ENCODE peak calls at places on chromosomes 7 and 10, in seven cellular contexts. U is effector memory CD4-positive, alpha-beta T cell; C is NCI-H1105; Q is stimulated activated naive B cell treated with anti-CD40 and anti-IgM and Interleukin-4, amounts not matched to agents 10 μg/mL and 1 μg/mL and 100 μg/mL, for 72 hours; B is activated gamma-delta T cell treated with Interleukin-2 at 50 U/mL for 16 hours; Z is LoVo; G is RPMI7951. K is an unnamed sample.

GRCh38 chr7:45223078-45223477 is 65.5 kb downstream of the RAMP3 start:
- DNase-seq in U (no peak), Z (no peak), Q (no peak), G (no peak), B (no peak), C (no peak), K (no peak)

GRCh38 chr10:4498763-4499251 is 327.2 kb upstream of the AKR1E2 start:
- DNase-seq in B (no peak), C (peak), Q (no peak), Z (no peak), G (peak), U (no peak), K (no peak)

GRCh38 chr10:124336186-124336585 is 82.5 kb downstream of the OAT start:
- DNase-seq in Q (no peak), U (no peak), G (peak), C (no peak), B (no peak), Z (no peak), K (no peak)

GRCh38 chr7:29353810-29354209 is 159.2 kb downstream of the CHN2 start:
- DNase-seq in C (no peak), Z (no peak), G (no peak), B (no peak), Q (no peak), U (no peak), K (no peak)

GRCh38 chr7:30740417-30741181 is 11.3 kb upstream of the INMT start:
- DNase-seq in C (peak), Q (peak), B (peak), Z (peak), G (peak), U (peak), K (peak)

GRCh38 chr7:99196536-99197288 is 11.2 kb downstream of the KPNA7 start:
- DNase-seq in U (no peak), B (no peak), G (peak), Z (no peak), Q (no peak), C (no peak), K (no peak)

GRCh38 chr10:62442894-62443674 is 68.9 kb downstream of the ZNF365 start:
- DNase-seq in C (no peak), G (no peak), Z (no peak), B (no peak), U (no peak), Q (no peak), K (no peak)

GRCh38 chr7:117071597-117071996 is 118.3 kb downstream of the ST7 start:
- DNase-seq in C (peak), U (no peak), G (no peak), Q (no peak), Z (no peak), B (no peak), K (no peak)

GRCh38 chr10:59098387-59098786 is 78.1 kb upstream of the PHYHIPL start:
- DNase-seq in B (no peak), U (no peak), C (no peak), Z (no peak), Q (no peak), G (peak), K (no peak)

GRCh38 chr7:98562336-98563182 is 54.5 kb upstream of the NPTX2 start:
- DNase-seq in Z (no peak), Q (no peak), B (no peak), G (peak), U (no peak), C (peak), K (no peak)

GRCh38 chr10:36989233-36989632 is 136.2 kb upstream of the ANKRD30A start:
- DNase-seq in C (no peak), Z (no peak), G (no peak), Q (no peak), B (no peak), U (no peak), K (no peak)

GRCh38 chr7:95871078-95871848 is 98.9 kb downstream of the DYNC1I1 start:
- DNase-seq in G (peak), U (no peak), C (peak), B (no peak), Q (no peak), Z (peak), K (no peak)

GRCh38 chr10:122267849-122268737 is 3.0 kb upstream of the BTBD16 start:
- DNase-seq in Q (peak), G (peak), B (peak), U (no peak), Z (peak), C (no peak), K (peak)

GRCh38 chr7:74479066-74479781 is 25.5 kb downstream of the GTF2IRD1 start:
- DNase-seq in B (no peak), Q (no peak), G (peak), U (no peak), Z (peak), C (peak), K (no peak)

GRCh38 chr10:103042129-103042528 is 124.0 kb downstream of the CNNM2 start:
- DNase-seq in B (no peak), Q (no peak), Z (no peak), G (no peak), U (no peak), C (peak), K (no peak)

GRCh38 chr10:116654816-116655215 is 34.1 kb downstream of the PNLIPRP2 start:
- DNase-seq in G (no peak), Z (no peak), Q (no peak), B (no peak), U (no peak), C (no peak), K (no peak)

GRCh38 chr10:133528845-133529575 is 1.8 kb downstream of the CYP2E1 start:
- DNase-seq in U (no peak), Q (no peak), C (no peak), G (no peak), B (no peak), Z (no peak), K (no peak)

GRCh38 chr10:125795111-125795510 is 19.5 kb upstream of the MMP21 start:
- DNase-seq in U (no peak), G (no peak), B (no peak), Z (no peak), Q (no peak), C (no peak), K (no peak)

GRCh38 chr10:63052083-63052482 is 81.0 kb upstream of the NRBF2 start:
- DNase-seq in B (no peak), C (no peak), Q (no peak), Z (no peak), U (no peak), G (no peak), K (no peak)

GRCh38 chr10:119253433-119254174 is 46.2 kb downstream of the GRK5 start:
- DNase-seq in Q (peak), C (no peak), B (no peak), U (no peak), Z (peak), G (peak), K (no peak)

GRCh38 chr7:69728299-69728698 is 130.0 kb downstream of the AUTS2 start:
- DNase-seq in G (no peak), Z (no peak), Q (no peak), C (no peak), U (no peak), B (no peak), K (no peak)

GRCh38 chr10:77604941-77605351 is 32.7 kb downstream of the KCNMA1 start:
- DNase-seq in Z (no peak), U (no peak), G (peak), Q (no peak), C (no peak), B (no peak), K (no peak)

GRCh38 chr7:98922392-98923107 is 44.2 kb downstream of the TRRAP start:
- DNase-seq in Z (no peak), C (no peak), U (no peak), G (no peak), B (no peak), Q (no peak), K (no peak)

GRCh38 chr7:81370857-81371256 is 399.0 kb downstream of the HGF start:
- DNase-seq in Q (no peak), U (no peak), B (no peak), G (no peak), C (no peak), Z (no peak), K (no peak)

GRCh38 chr7:44073664-44074348 is 8.4 kb upstream of the PGAM2 start:
- DNase-seq in Q (peak), B (peak), U (no peak), Z (no peak), C (no peak), G (peak), K (no peak)

GRCh38 chr7:10940748-10941358 is 32.8 kb upstream of the PHF14 start:
- DNase-seq in U (no peak), Q (peak), C (peak), B (no peak), G (no peak), Z (peak), K (no peak)

GRCh38 chr10:131553581-131553980 is 242.1 kb upstream of the TCERG1L start:
- DNase-seq in U (no peak), C (no peak), G (no peak), Q (no peak), Z (no peak), B (no peak), K (no peak)

GRCh38 chr7:45918556-45918955 is 2.5 kb downstream of the IGFBP3 start:
- DNase-seq in Q (no peak), Z (no peak), G (no peak), C (no peak), B (no peak), U (no peak), K (no peak)

GRCh38 chr7:72112530-72112929 is 299.6 kb downstream of the CALN1 start:
- DNase-seq in Q (no peak), G (no peak), Z (no peak), B (no peak), C (no peak), U (no peak), K (no peak)

GRCh38 chr10:22319559-22320558 is 1.0 kb upstream of the BMI1 start:
- DNase-seq in Z (no peak), B (no peak), U (no peak), G (no peak), Q (no peak), C (no peak), K (no peak)

GRCh38 chr10:64733980-64734379 is 1212.8 kb downstream of the REEP3 start:
- DNase-seq in Z (peak), C (no peak), Q (no peak), B (no peak), G (no peak), U (no peak), K (no peak)

GRCh38 chr10:83881647-83882046 is 257.7 kb upstream of the GHITM start:
- DNase-seq in G (no peak), B (no peak), Q (no peak), C (peak), Z (no peak), U (no peak), K (no peak)

GRCh38 chr10:109456566-109457361 is 466.5 kb downstream of the XPNPEP1 start:
- DNase-seq in G (no peak), C (no peak), Q (no peak), Z (no peak), U (no peak), B (no peak), K (no peak)

K was measured in activated T-helper 2 cell treated with anti-CD3 and anti-CD28 coated beads, Interferon-gamma antibody, Interleukin-2, Interleukin-4, amounts not matched to agents 10 μg/mL and 5 μg/mL and 100 μg/mL, durations not matched to agents 14 hours and 24 hours and 36 hours.